ENCODE peak calls at places on chromosomes 6 and 20, in five cellular contexts. One of them, this sample, is unnamed.

GRCh38 chr6:25963426-25964123 is 973 bp downstream of the TRIM38 start:
- DNase-seq in neural progenitor cell: no peak
- DNase-seq in right cardiac atrium: no peak
- DNase-seq in fibroblast of lung: peak
- DNase-seq in HCT116: no peak
- DNase-seq in this sample: no peak

GRCh38 chr6:148747145-148747492 is 289 bp downstream of the UST start:
- DNase-seq in neural progenitor cell: no peak
- DNase-seq in right cardiac atrium: peak
- DNase-seq in fibroblast of lung: peak
- DNase-seq in HCT116: no peak
- DNase-seq in this sample: no peak

GRCh38 chr6:130178692-130179091 is 44.1 kb downstream of the SAMD3 start:
- DNase-seq in neural progenitor cell: no peak
- DNase-seq in right cardiac atrium: no peak
- DNase-seq in fibroblast of lung: peak
- DNase-seq in HCT116: peak
- DNase-seq in this sample: no peak

GRCh38 chr6:79440590-79440989 is 96.6 kb downstream of the LCA5 start:
- DNase-seq in neural progenitor cell: no peak
- DNase-seq in right cardiac atrium: no peak
- DNase-seq in fibroblast of lung: no peak
- DNase-seq in HCT116: no peak
- DNase-seq in this sample: no peak

GRCh38 chr6:134520181-134521115 is 202.5 kb upstream of the SGK1 start:
- DNase-seq in neural progenitor cell: no peak
- DNase-seq in right cardiac atrium: no peak
- DNase-seq in fibroblast of lung: no peak
- DNase-seq in HCT116: no peak
- DNase-seq in this sample: no peak

GRCh38 chr20:61535956-61536355 is 283.9 kb downstream of the CDH4 start:
- DNase-seq in neural progenitor cell: no peak
- DNase-seq in right cardiac atrium: no peak
- DNase-seq in fibroblast of lung: no peak
- DNase-seq in HCT116: no peak
- DNase-seq in this sample: no peak

GRCh38 chr6:154513601-154514320 is 3.3 kb upstream of the CNKSR3 start:
- DNase-seq in neural progenitor cell: no peak
- DNase-seq in right cardiac atrium: no peak
- DNase-seq in fibroblast of lung: no peak
- DNase-seq in HCT116: no peak
- DNase-seq in this sample: no peak

GRCh38 chr6:26493258-26493657 is 6.8 kb upstream of the BTN1A1 start:
- DNase-seq in neural progenitor cell: no peak
- DNase-seq in right cardiac atrium: no peak
- DNase-seq in fibroblast of lung: peak
- DNase-seq in HCT116: no peak
- DNase-seq in this sample: no peak

GRCh38 chr20:13665709-13666108 is 27.0 kb upstream of the TASP1 start:
- DNase-seq in neural progenitor cell: no peak
- DNase-seq in right cardiac atrium: no peak
- DNase-seq in fibroblast of lung: no peak
- DNase-seq in HCT116: no peak
- DNase-seq in this sample: no peak

GRCh38 chr20:62805365-62805710 is 703 bp downstream of the OGFR start:
- DNase-seq in neural progenitor cell: peak
- DNase-seq in right cardiac atrium: no peak
- DNase-seq in fibroblast of lung: no peak
- DNase-seq in HCT116: no peak
- DNase-seq in this sample: no peak

GRCh38 chr6:21999012-21999528 is 297.8 kb downstream of the PRL start:
- DNase-seq in neural progenitor cell: no peak
- DNase-seq in right cardiac atrium: no peak
- DNase-seq in fibroblast of lung: no peak
- DNase-seq in HCT116: no peak
- DNase-seq in this sample: no peak

GRCh38 chr6:12578097-12578496 is 138.5 kb upstream of the PHACTR1 start:
- DNase-seq in neural progenitor cell: no peak
- DNase-seq in right cardiac atrium: no peak
- DNase-seq in fibroblast of lung: no peak
- DNase-seq in HCT116: no peak
- DNase-seq in this sample: no peak

GRCh38 chr20:50588034-50588736 is 78.0 kb downstream of the PTPN1 start:
- DNase-seq in neural progenitor cell: peak
- DNase-seq in right cardiac atrium: peak
- DNase-seq in fibroblast of lung: peak
- DNase-seq in HCT116: peak
- DNase-seq in this sample: no peak

GRCh38 chr20:61739086-61739831 is 326.4 kb downstream of the TAF4 start:
- DNase-seq in neural progenitor cell: peak
- DNase-seq in right cardiac atrium: peak
- DNase-seq in fibroblast of lung: no peak
- DNase-seq in HCT116: no peak
- DNase-seq in this sample: no peak

GRCh38 chr6:91242614-91242949 is 655.7 kb upstream of the MAP3K7 start:
- DNase-seq in neural progenitor cell: no peak
- DNase-seq in right cardiac atrium: no peak
- DNase-seq in fibroblast of lung: no peak
- DNase-seq in HCT116: no peak
- DNase-seq in this sample: no peak

GRCh38 chr6:3808759-3809514 is 40.2 kb upstream of the FAM50B start:
- DNase-seq in neural progenitor cell: no peak
- DNase-seq in right cardiac atrium: peak
- DNase-seq in fibroblast of lung: peak
- DNase-seq in HCT116: peak
- DNase-seq in this sample: peak

GRCh38 chr6:3660473-3660872 is 91.0 kb downstream of the PXDC1 start:
- DNase-seq in neural progenitor cell: no peak
- DNase-seq in right cardiac atrium: no peak
- DNase-seq in fibroblast of lung: no peak
- DNase-seq in HCT116: no peak
- DNase-seq in this sample: no peak

GRCh38 chr6:150967910-150968309 is 102.4 kb downstream of the MTHFD1L start:
- DNase-seq in neural progenitor cell: no peak
- DNase-seq in right cardiac atrium: no peak
- DNase-seq in fibroblast of lung: no peak
- DNase-seq in HCT116: no peak
- DNase-seq in this sample: no peak
- H3K27ac ChIP-seq in neural progenitor cell: no peak
- H3K27ac ChIP-seq in right cardiac atrium: no peak
- H3K27ac ChIP-seq in fibroblast of lung: no peak
- H3K27ac ChIP-seq in HCT116: no peak
- H3K27ac ChIP-seq in this sample: no peak

GRCh38 chr6:159778542-159778941 is 10.9 kb downstream of the TCP1 start:
- DNase-seq in neural progenitor cell: no peak
- DNase-seq in right cardiac atrium: no peak
- DNase-seq in fibroblast of lung: no peak
- DNase-seq in HCT116: no peak
- DNase-seq in this sample: no peak

GRCh38 chr6:159772196-159772595 is 10.4 kb downstream of the ACAT2 start:
- DNase-seq in neural progenitor cell: no peak
- DNase-seq in right cardiac atrium: no peak
- DNase-seq in fibroblast of lung: no peak
- DNase-seq in HCT116: no peak
- DNase-seq in this sample: no peak

GRCh38 chr6:159778131-159778530 is 11.3 kb downstream of the TCP1 start:
- DNase-seq in neural progenitor cell: no peak
- DNase-seq in right cardiac atrium: no peak
- DNase-seq in fibroblast of lung: no peak
- DNase-seq in HCT116: no peak
- DNase-seq in this sample: no peak

DNA sequence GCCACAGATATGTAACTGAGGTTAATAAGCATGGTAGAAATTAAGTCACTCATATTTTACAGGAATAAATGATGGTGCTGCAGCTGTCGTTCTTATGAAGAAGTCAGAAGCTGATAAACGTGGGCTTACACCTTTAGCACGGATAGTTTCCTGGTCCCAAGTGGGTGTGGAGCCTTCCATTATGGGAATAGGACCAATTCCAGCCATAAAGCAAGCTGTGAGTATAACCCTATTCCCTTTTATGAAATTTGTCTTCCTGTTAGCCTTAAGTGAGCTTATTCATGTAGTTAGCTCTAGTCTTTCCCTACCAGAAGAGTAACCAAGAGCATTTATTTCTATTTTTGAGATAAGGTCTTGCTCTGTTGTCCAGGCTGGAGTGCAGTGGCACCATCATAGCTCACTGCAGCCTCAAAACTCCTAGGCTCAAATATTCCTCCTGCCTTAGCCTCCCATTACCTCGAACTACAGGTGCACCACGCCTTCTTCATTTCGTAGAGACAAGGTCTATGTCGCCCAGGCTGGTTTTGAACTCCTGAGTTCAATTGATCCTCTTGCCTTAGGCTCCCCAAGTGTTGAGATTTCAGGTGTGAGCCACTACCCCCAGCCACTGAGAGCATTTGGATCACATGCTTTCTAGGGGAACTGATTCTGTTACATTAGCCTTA is 12.0 kb downstream of the TCP1 start:
- DNase-seq in neural progenitor cell: no peak
- DNase-seq in right cardiac atrium: no peak
- DNase-seq in fibroblast of lung: no peak
- DNase-seq in HCT116: no peak
- DNase-seq in this sample: no peak
- H3K27ac ChIP-seq in neural progenitor cell: no peak
- H3K27ac ChIP-seq in right cardiac atrium: no peak
- H3K27ac ChIP-seq in fibroblast of lung: no peak
- H3K27ac ChIP-seq in HCT116: no peak
- H3K27ac ChIP-seq in this sample: no peak

GRCh38 chr6:14235653-14236356 is 118.2 kb downstream of the CD83 start:
- DNase-seq in neural progenitor cell: no peak
- DNase-seq in right cardiac atrium: no peak
- DNase-seq in fibroblast of lung: no peak
- DNase-seq in HCT116: no peak
- DNase-seq in this sample: no peak
- H3K27ac ChIP-seq in neural progenitor cell: no peak
- H3K27ac ChIP-seq in right cardiac atrium: no peak
- H3K27ac ChIP-seq in fibroblast of lung: no peak
- H3K27ac ChIP-seq in HCT116: no peak
- H3K27ac ChIP-seq in this sample: no peak

DNA sequence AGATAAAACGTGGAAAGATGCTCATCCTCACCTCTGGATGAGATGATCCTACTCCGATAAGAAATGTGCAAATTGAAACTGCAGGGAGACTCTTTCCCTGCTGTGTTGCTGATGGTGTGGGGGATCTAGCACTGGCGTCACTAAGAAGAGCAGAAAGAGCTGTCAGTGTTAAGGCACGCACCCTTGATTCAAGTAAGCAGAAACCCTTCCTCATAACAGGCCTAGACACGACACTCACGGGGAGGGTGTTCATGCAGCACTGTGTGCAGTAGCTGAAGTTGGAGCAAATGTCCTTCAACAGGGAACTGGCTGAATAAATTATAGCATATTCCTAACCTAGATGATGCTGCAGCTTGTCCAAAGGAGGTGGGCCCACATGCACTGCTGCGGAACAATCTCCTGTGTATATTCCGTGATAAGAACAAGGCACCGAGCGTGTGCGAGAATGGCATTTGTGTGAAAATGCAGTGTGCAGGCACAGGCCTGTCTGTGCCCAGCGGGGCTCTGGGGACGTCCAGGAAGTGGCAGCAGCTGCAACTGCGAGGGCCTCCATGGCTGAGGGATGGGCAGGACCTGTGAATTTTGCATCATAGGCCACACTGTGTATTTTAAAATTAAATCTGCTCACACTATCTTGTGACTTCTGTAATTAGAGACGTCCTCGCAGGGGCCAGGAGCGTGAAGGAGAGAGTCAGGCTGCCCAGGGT is 64.0 kb downstream of the TCP11 start:
- DNase-seq in neural progenitor cell: no peak
- DNase-seq in right cardiac atrium: peak
- DNase-seq in fibroblast of lung: no peak
- DNase-seq in HCT116: no peak
- DNase-seq in this sample: no peak
- H3K27ac ChIP-seq in neural progenitor cell: no peak
- H3K27ac ChIP-seq in right cardiac atrium: no peak
- H3K27ac ChIP-seq in fibroblast of lung: no peak
- H3K27ac ChIP-seq in HCT116: no peak
- H3K27ac ChIP-seq in this sample: no peak

GRCh38 chr20:59004493-59004762 is 2.6 kb downstream of the CTSZ start:
- DNase-seq in neural progenitor cell: no peak
- DNase-seq in right cardiac atrium: peak
- DNase-seq in fibroblast of lung: no peak
- DNase-seq in HCT116: no peak
- DNase-seq in this sample: no peak
- H3K27ac ChIP-seq in neural progenitor cell: no peak
- H3K27ac ChIP-seq in right cardiac atrium: no peak
- H3K27ac ChIP-seq in fibroblast of lung: no peak
- H3K27ac ChIP-seq in HCT116: no peak
- H3K27ac ChIP-seq in this sample: no peak

GRCh38 chr6:30202366-30202765 is 10.8 kb downstream of the TRIM26 start:
- DNase-seq in neural progenitor cell: no peak
- DNase-seq in right cardiac atrium: no peak
- DNase-seq in fibroblast of lung: no peak
- DNase-seq in HCT116: no peak
- DNase-seq in this sample: no peak
- H3K27ac ChIP-seq in neural progenitor cell: no peak
- H3K27ac ChIP-seq in right cardiac atrium: no peak
- H3K27ac ChIP-seq in fibroblast of lung: no peak
- H3K27ac ChIP-seq in HCT116: no peak
- H3K27ac ChIP-seq in this sample: no peak

GRCh38 chr6:34056301-34056700 is 89.6 kb downstream of the GRM4 start:
- DNase-seq in neural progenitor cell: peak
- DNase-seq in right cardiac atrium: peak
- DNase-seq in fibroblast of lung: peak
- DNase-seq in HCT116: peak
- DNase-seq in this sample: no peak

GRCh38 chr6:34057790-34058189 is 88.1 kb downstream of the GRM4 start:
- DNase-seq in neural progenitor cell: no peak
- DNase-seq in right cardiac atrium: no peak
- DNase-seq in fibroblast of lung: no peak
- DNase-seq in HCT116: no peak
- DNase-seq in this sample: no peak

GRCh38 chr6:34055223-34055933 is 90.5 kb downstream of the GRM4 start:
- DNase-seq in neural progenitor cell: peak
- DNase-seq in right cardiac atrium: peak
- DNase-seq in fibroblast of lung: peak
- DNase-seq in HCT116: peak
- DNase-seq in this sample: no peak

GRCh38 chr6:34059136-34059731 is 86.7 kb downstream of the GRM4 start:
- DNase-seq in neural progenitor cell: no peak
- DNase-seq in right cardiac atrium: no peak
- DNase-seq in fibroblast of lung: no peak
- DNase-seq in HCT116: no peak
- DNase-seq in this sample: no peak

DNA sequence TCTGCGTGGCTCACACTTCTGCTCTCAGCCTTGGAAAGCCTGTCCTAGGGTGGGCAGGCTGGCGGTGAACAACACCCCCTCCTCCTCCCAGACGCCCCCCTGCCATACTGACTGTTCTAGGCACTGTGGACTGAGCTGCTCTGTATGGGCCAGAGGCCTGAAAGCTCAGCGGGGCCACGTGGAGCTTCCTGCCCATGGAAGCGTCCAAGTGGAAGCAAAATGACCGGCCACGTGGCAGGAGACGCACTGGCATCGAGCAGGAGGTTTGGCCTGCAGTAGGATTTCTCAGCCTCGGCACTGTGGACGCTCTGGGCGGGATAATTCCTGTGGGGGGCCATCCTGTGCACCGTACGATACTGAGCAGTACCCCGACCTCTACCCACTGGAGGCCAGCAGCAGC is 88.7 kb downstream of the GRM4 start:
- DNase-seq in neural progenitor cell: no peak
- DNase-seq in right cardiac atrium: no peak
- DNase-seq in fibroblast of lung: no peak
- DNase-seq in HCT116: no peak
- DNase-seq in this sample: no peak
- H3K27ac ChIP-seq in neural progenitor cell: no peak
- H3K27ac ChIP-seq in right cardiac atrium: no peak
- H3K27ac ChIP-seq in fibroblast of lung: no peak
- H3K27ac ChIP-seq in HCT116: no peak
- H3K27ac ChIP-seq in this sample: no peak